ENCODE peak calls at places on chromosomes 13 and 19, in five cellular contexts. J, Z, R, D and P are unnamed samples.

GRCh38 chr19:19530423-19530804 is 1.7 kb downstream of the YJEFN3 start:
- DNase-seq in J (peak), D (no peak), R (peak), Z (no peak), P (no peak)

GRCh38 chr13:113002206-113002821 is 33.3 kb downstream of the MCF2L start:
- DNase-seq in J (no peak), D (no peak), R (peak), Z (no peak), P (peak)

GRCh38 chr13:98681017-98681416 is 71.5 kb downstream of the SLC15A1 start:
- DNase-seq in J (peak), D (no peak), Z (no peak), R (no peak), P (no peak)

GRCh38 chr19:1862424-1863307 is 713 bp downstream of the KLF16 start:
- DNase-seq in D (no peak), R (peak), J (peak), Z (no peak), P (no peak)

GRCh38 chr19:54921082-54921481 is 15.1 kb downstream of the NCR1 start:
- DNase-seq in R (no peak), J (no peak), Z (no peak), D (no peak), P (no peak)

GRCh38 chr19:44598355-44598754 is 15.0 kb upstream of the IGSF23 start:
- DNase-seq in J (no peak), D (no peak), R (no peak), Z (no peak), P (no peak)

GRCh38 chr13:107339209-107339608 is 771.3 kb upstream of the ARGLU1 start:
- DNase-seq in R (peak), Z (no peak), J (no peak), D (no peak), P (no peak)

GRCh38 chr19:43735957-43736356 is 18.8 kb downstream of the SMG9 start:
- DNase-seq in D (no peak), Z (no peak), J (no peak), R (no peak), P (no peak)

GRCh38 chr13:80168089-80168850 is 172.7 kb downstream of the SPRY2 start:
- DNase-seq in Z (peak), D (no peak), J (peak), R (no peak), P (no peak)

GRCh38 chr13:112213467-112214245 is 146.7 kb downstream of the SOX1 start:
- DNase-seq in J (no peak), D (no peak), R (no peak), Z (no peak), P (no peak)

GRCh38 chr19:48480476-48481190 is 11.5 kb downstream of the CYTH2 start:
- DNase-seq in J (peak), Z (no peak), D (no peak), R (no peak), P (no peak)

GRCh38 chr13:52428295-52428694 is 22.1 kb downstream of the VPS36 start:
- DNase-seq in J (peak), Z (no peak), R (no peak), D (no peak), P (no peak)

GRCh38 chr19:30434797-30435594 is 62.8 kb downstream of the ZNF536 start:
- DNase-seq in D (no peak), J (no peak), R (no peak), Z (no peak), P (no peak)

GRCh38 chr19:53883231-53883661 is 1.2 kb downstream of the PRKCG start:
- DNase-seq in Z (no peak), J (no peak), D (no peak), R (no peak), P (no peak)

GRCh38 chr19:2475018-2475701 is 767 bp upstream of the GADD45B start:
- DNase-seq in D (no peak), R (peak), J (peak), Z (no peak), P (no peak)

GRCh38 chr19:12200020-12200419 is 37.1 kb downstream of the ZNF136 start:
- DNase-seq in Z (no peak), D (no peak), J (no peak), R (no peak), P (no peak)

GRCh38 chr19:45477713-45478453 is 10.1 kb downstream of the FOSB start:
- DNase-seq in Z (no peak), D (no peak), J (no peak), R (no peak), P (no peak)

GRCh38 chr13:112759053-112759452 is 69.2 kb downstream of the ATP11A start:
- DNase-seq in Z (no peak), D (no peak), J (no peak), R (no peak), P (no peak)

GRCh38 chr13:26557051-26557392 is 461 bp upstream of the WASF3 start:
- DNase-seq in R (no peak), Z (no peak), D (no peak), J (no peak), P (no peak)

GRCh38 chr13:32314271-32314967 is 744 bp downstream of the ZAR1L start:
- DNase-seq in J (no peak), Z (no peak), D (no peak), R (no peak), P (no peak)

GRCh38 chr13:113629814-113630213 is 28.2 kb downstream of the ATP4B start:
- DNase-seq in J (no peak), R (no peak), Z (no peak), D (no peak), P (no peak)

GRCh38 chr19:31119951-31120690 is 229.1 kb downstream of the TSHZ3 start:
- DNase-seq in J (no peak), D (no peak), Z (no peak), R (no peak), P (no peak)

GRCh38 chr13:50197705-50198104 is 182.5 kb downstream of the KCNRG start:
- DNase-seq in D (no peak), Z (no peak), J (no peak), R (no peak), P (no peak)